ENCODE peak calls at places on chromosomes 3 and 15, in four cellular contexts. T is GM23338, N is endothelial cell of umbilical vein, H is keratinocyte. E is an unnamed sample.

GRCh38 chr3:157166559-157166958 is 6.6 kb upstream of the CCNL1 start:
- DNase-seq in N (no peak), H (no peak), T (no peak), E (no peak)

GRCh38 chr15:70235347-70235746 is 137.6 kb upstream of the TLE3 start:
- DNase-seq in N (no peak), T (no peak), H (no peak), E (no peak)

GRCh38 chr3:169895037-169895436 is 16.3 kb upstream of the SAMD7 start:
- DNase-seq in T (no peak), H (no peak), N (no peak), E (no peak)

GRCh38 chr15:52259503-52259902 is 36.1 kb downstream of the MYO5C start:
- DNase-seq in T (no peak), N (no peak), H (no peak), E (no peak)

GRCh38 chr3:128484404-128485282 is 8.4 kb downstream of the GATA2 start:
- DNase-seq in N (peak; percentile 63), H (no peak), T (peak; percentile 70), E (peak; percentile 66)

GRCh38 chr3:31008986-31009385 is 114.5 kb upstream of the GADL1 start:
- DNase-seq in T (peak; percentile 6), H (peak; percentile 70), N (no peak), E (no peak)

GRCh38 chr3:72951259-72951722 is 45.3 kb upstream of the PPP4R2 start:
- DNase-seq in T (no peak), N (no peak), H (no peak), E (no peak)

GRCh38 chr3:14429237-14429636 is 26.8 kb downstream of the SLC6A6 start:
- DNase-seq in N (no peak), H (no peak), T (no peak), E (no peak)

GRCh38 chr3:163335429-163335828 is 1742.9 kb downstream of the SI start:
- DNase-seq in N (no peak), H (no peak), T (peak; percentile 1), E (no peak)

GRCh38 chr3:173214576-173214975 is 73.5 kb upstream of the SPATA16 start:
- DNase-seq in H (no peak), N (no peak), T (no peak), E (no peak)

DNA sequence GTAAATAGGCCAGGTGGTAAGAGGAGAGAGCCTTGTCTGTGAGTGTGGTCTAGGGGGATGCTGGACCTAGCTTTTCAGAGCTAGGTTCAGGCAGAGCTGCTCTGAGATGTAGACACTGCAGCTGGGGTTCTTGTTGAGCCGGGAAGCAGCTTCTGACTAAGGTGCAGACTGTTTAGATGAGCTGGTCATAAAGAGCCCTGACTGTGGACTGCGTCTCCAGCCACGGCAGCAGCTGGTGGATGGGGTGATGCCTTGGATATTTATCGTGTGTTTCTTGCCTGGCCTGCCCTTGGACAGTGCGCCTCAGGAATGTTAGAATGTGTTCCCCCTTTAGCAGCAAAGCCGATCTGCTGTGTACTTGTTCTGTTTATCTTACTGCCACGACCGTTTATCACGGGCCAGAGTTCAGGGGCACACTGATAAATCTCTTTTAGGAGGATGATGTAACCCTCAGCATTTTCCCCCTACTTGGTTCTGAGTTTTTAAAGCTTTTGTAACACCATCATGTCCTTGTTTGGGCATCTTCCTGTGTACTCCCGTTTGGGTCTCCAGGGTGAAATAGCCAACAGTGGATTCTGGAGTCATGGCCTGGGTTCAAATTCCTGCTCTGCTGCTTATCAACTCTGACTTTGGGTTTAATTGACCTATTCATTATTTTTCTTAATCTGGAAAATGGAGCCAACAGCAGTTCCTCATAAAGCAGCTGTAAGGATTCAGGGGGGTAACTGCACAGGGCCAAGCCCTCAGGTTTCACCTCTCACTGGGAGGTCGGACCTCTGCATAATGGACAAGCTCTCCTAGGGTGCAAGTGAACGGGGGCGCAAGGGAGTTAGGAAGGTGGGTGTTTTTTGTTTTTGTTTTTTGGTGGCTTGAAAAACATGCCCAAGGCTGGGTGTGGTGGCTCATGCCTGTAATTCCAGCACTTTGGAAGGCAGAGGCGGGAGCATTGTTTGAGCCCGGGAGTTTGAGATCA is 51.4 kb downstream of the FLNB start:
- DNase-seq in H (no peak), T (no peak), N (peak; percentile 74), E (no peak)
- H3K27ac ChIP-seq in H (no peak overlapping the region), T (peak overlapping the region; percentile 88), N (peak overlapping the region; percentile 66), E (no peak overlapping the region)

GRCh38 chr15:81021321-81021720 is 20.6 kb downstream of the TLNRD1 start:
- DNase-seq in T (no peak), H (no peak), N (no peak), E (no peak)

GRCh38 chr15:81024891-81025290 is 24.2 kb downstream of the TLNRD1 start:
- DNase-seq in T (no peak), H (no peak), N (no peak), E (no peak)

GRCh38 chr15:81024265-81024875 is 23.6 kb downstream of the TLNRD1 start:
- DNase-seq in T (peak; percentile 10), N (peak; percentile 32), H (no peak), E (no peak)

GRCh38 chr15:81027200-81027599 is 26.5 kb downstream of the TLNRD1 start:
- DNase-seq in N (no peak), H (no peak), T (no peak), E (no peak)

GRCh38 chr15:81023483-81024264 is 23.0 kb downstream of the TLNRD1 start:
- DNase-seq in H (no peak), T (no peak), N (peak; percentile 91), E (no peak)
- H2AFZ ChIP-seq in H (no peak overlapping the region), T (peak overlapping the region; percentile 93), N (peak overlapping the region; percentile 38), E (no peak overlapping the region)

DNA sequence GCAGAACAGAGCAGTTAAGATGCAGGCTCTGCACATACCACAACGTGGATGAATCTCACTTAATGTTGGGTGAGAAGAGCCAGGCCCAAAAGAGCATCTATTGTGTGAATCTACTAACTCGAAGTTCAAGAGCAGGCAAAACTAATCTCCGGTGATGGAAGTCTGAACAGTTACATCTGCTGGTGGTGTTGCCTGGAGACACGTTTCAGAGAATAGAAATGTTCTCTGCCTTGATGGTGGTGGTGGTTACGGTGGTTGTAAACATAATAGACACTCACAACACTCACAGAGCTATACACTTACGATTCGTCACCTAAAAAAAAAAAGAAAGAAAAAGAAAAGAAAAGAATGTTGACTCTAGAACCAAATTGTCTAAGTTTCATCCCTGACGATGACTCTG is 86.8 kb downstream of the LIPC start:
- DNase-seq in N (no peak), H (no peak), T (no peak), E (no peak)
- H3K27ac ChIP-seq in N (no peak overlapping the region), H (no peak overlapping the region), T (no peak overlapping the region), E (no peak overlapping the region)

GRCh38 chr15:78241017-78241416 is 6.7 kb upstream of the ACSBG1 start:
- DNase-seq in H (no peak), T (peak; percentile 91), N (peak; percentile 65), E (peak; percentile 83)
- H2AFZ ChIP-seq in H (no peak overlapping the region), T (peak overlapping the region; percentile 86), N (no peak overlapping the region), E (peak overlapping the region; percentile 56)

GRCh38 chr15:98875309-98875708 is 132.3 kb downstream of the PGPEP1L start:
- DNase-seq in H (no peak), T (no peak), N (no peak), E (no peak)

GRCh38 chr15:98874773-98875172 is 132.8 kb downstream of the PGPEP1L start:
- DNase-seq in T (no peak), H (no peak), N (no peak), E (peak; percentile 34)

GRCh38 chr15:98872777-98873176 is 134.8 kb downstream of the PGPEP1L start:
- DNase-seq in N (no peak), T (no peak), H (no peak), E (no peak)

GRCh38 chr15:98874359-98874758 is 133.2 kb downstream of the PGPEP1L start:
- DNase-seq in N (no peak), T (no peak), H (no peak), E (no peak)

GRCh38 chr15:98873441-98874218 is 134.0 kb downstream of the PGPEP1L start:
- DNase-seq in T (no peak), N (no peak), H (peak; percentile 87), E (peak; percentile 78)
- H3K27ac ChIP-seq in T (peak overlapping the region; percentile 27), N (no peak overlapping the region), H (peak overlapping the region; percentile 89), E (no peak overlapping the region)

GRCh38 chr3:28347374-28348285 is 891 bp upstream of the ZCWPW2 start:
- DNase-seq in H (no peak), T (peak; percentile 8), N (no peak), E (peak; percentile 2)
- H2AFZ ChIP-seq in H (peak overlapping the region; percentile 88), T (peak overlapping the region; percentile 90), N (peak overlapping the region; percentile 72), E (peak overlapping the region; percentile 83)

E was measured in neural progenitor cell.